ENCODE peak calls at places on chromosome 13, in six cellular contexts. D is AG08396; U is BE2C; I is activated T-helper 1 cell treated with anti-CD3 and anti-CD28 coated beads, Interleukin-12 subunit alpha, Interleukin-12 subunit beta, Interleukin-2, Interleukin-4 antibody, amounts not matched to agents 30 ng/mL and 10 ng/mL and 1 ng/mL, durations not matched to agents 14 hours and 24 hours and 36 hours; X is left ventricle myocardium inferior; Y is putamen. M is an unnamed sample.

GRCh38 chr13:20127563-20128458 is 33.0 kb downstream of the GJA3 start:
- DNase-seq in X (peak), I (peak), Y (peak), D (peak), U (peak), M (peak)

GRCh38 chr13:89695343-89696257 is 1651.9 kb upstream of the MIR17HG start:
- DNase-seq in D (no peak), X (no peak), I (no peak), Y (no peak), U (peak), M (no peak)

GRCh38 chr13:104949840-104950805 is 1585.3 kb downstream of the EFNB2 start:
- DNase-seq in U (no peak), D (no peak), X (no peak), Y (no peak), I (no peak), M (no peak)

GRCh38 chr13:114339779-114340534 is 25.7 kb downstream of the CHAMP1 start:
- DNase-seq in X (peak), U (peak), Y (no peak), D (peak), I (peak), M (no peak)

GRCh38 chr13:108276060-108276459 is 6.5 kb downstream of the TNFSF13B start:
- DNase-seq in U (no peak), Y (no peak), X (peak), D (no peak), I (no peak), M (no peak)

GRCh38 chr13:26254583-26255102 is 714 bp downstream of the CDK8 start:
- DNase-seq in U (peak), I (peak), X (peak), Y (peak), D (peak), M (peak)

GRCh38 chr13:84648069-84648640 is 765.9 kb upstream of the SLITRK1 start:
- DNase-seq in I (no peak), Y (no peak), X (no peak), U (no peak), D (no peak), M (no peak)

GRCh38 chr13:41137951-41138350 is 5.3 kb upstream of the KBTBD6 start:
- DNase-seq in Y (no peak), I (no peak), D (no peak), U (no peak), X (no peak), M (no peak)

GRCh38 chr13:64540468-64540867 is 2689.7 kb downstream of the PCDH9 start:
- DNase-seq in I (no peak), Y (no peak), U (no peak), X (no peak), D (no peak), M (no peak)

GRCh38 chr13:110258876-110259631 is 47.9 kb downstream of the COL4A1 start:
- DNase-seq in I (no peak), Y (no peak), D (no peak), X (no peak), U (no peak), M (no peak)

GRCh38 chr13:79423801-79424642 is 18.0 kb upstream of the RBM26 start:
- DNase-seq in X (no peak), I (no peak), U (no peak), D (peak), Y (no peak), M (no peak)

GRCh38 chr13:24854311-24854710 is 90.3 kb downstream of the RNF17 start:
- DNase-seq in I (no peak), U (no peak), X (no peak), Y (no peak), D (no peak), M (no peak)

GRCh38 chr13:94112227-94112626 is 367.3 kb downstream of the DCT start:
- DNase-seq in I (no peak), Y (no peak), X (no peak), U (no peak), D (peak), M (no peak)

GRCh38 chr13:97631158-97631557 is 197.2 kb downstream of the RAP2A start:
- DNase-seq in X (no peak), D (no peak), U (no peak), Y (no peak), I (no peak), M (no peak)

GRCh38 chr13:107035778-107036177 is 467.8 kb upstream of the ARGLU1 start:
- DNase-seq in D (peak), X (no peak), I (no peak), U (no peak), Y (no peak), M (no peak)

GRCh38 chr13:63351081-63351480 is 1935.4 kb upstream of the PCDH20 start:
- DNase-seq in I (no peak), U (no peak), Y (no peak), X (no peak), D (no peak), M (no peak)

GRCh38 chr13:77457989-77458388 is 77.5 kb upstream of the SCEL start:
- DNase-seq in I (no peak), D (no peak), U (no peak), X (no peak), Y (no peak), M (no peak)

GRCh38 chr13:23848639-23849282 is 40.4 kb downstream of the MIPEP start:
- DNase-seq in Y (no peak), D (no peak), X (no peak), U (no peak), I (no peak), M (no peak)

GRCh38 chr13:49343255-49343654 is 95.5 kb downstream of the CDADC1 start:
- DNase-seq in X (no peak), U (no peak), D (no peak), Y (no peak), I (no peak), M (no peak)

GRCh38 chr13:32299893-32300292 is 15.3 kb downstream of the ZAR1L start:
- DNase-seq in X (no peak), Y (no peak), D (no peak), U (no peak), I (no peak), M (no peak)

GRCh38 chr13:99018418-99019180 is 40.7 kb upstream of the DOCK9 start:
- DNase-seq in I (no peak), D (peak), U (no peak), X (no peak), Y (no peak), M (no peak)

GRCh38 chr13:25927363-25927762 is 124.5 kb downstream of the SHISA2 start:
- DNase-seq in U (no peak), I (no peak), X (no peak), D (no peak), Y (no peak), M (no peak)

GRCh38 chr13:31887311-31887710 is 144.3 kb upstream of the FRY start:
- DNase-seq in I (no peak), Y (no peak), U (no peak), D (no peak), X (no peak), M (no peak)

GRCh38 chr13:113928701-113929627 is 44.9 kb downstream of the C13orf46 start:
- DNase-seq in X (peak), I (no peak), U (no peak), D (peak), Y (peak), M (no peak)

GRCh38 chr13:112619730-112620639 is 32.0 kb upstream of the TUBGCP3 start:
- DNase-seq in X (peak), U (peak), Y (peak), D (no peak), I (no peak), M (no peak)

GRCh38 chr13:29472317-29472961 is 123.0 kb downstream of the SLC7A1 start:
- DNase-seq in Y (no peak), I (peak), D (peak), U (peak), X (no peak), M (no peak)

GRCh38 chr13:45849408-45849807 is 2.1 kb downstream of the SIAH3 start:
- DNase-seq in X (no peak), I (no peak), U (no peak), D (no peak), Y (no peak), M (no peak)

GRCh38 chr13:93794197-93794885 is 567.7 kb downstream of the GPC6 start:
- DNase-seq in D (no peak), U (no peak), Y (no peak), X (no peak), I (peak), M (no peak)

GRCh38 chr13:107553838-107554237 is 661.5 kb downstream of the LIG4 start:
- DNase-seq in Y (no peak), I (no peak), U (peak), X (no peak), D (peak), M (no peak)

GRCh38 chr13:101949681-101950080 is 452.2 kb downstream of the FGF14 start:
- DNase-seq in I (no peak), Y (no peak), X (no peak), D (no peak), U (no peak), M (no peak)

M was measured in activated gamma-delta T cell.